ENCODE peak calls at places on chromosomes 12 and 14, in eight cellular contexts. One of them, this sample, is unnamed.
A peak's percentile ranks its signal among the peaks of the same experiment; 100 is the strongest.

GRCh38 chr14:54325766-54326165 is 71.0 kb upstream of the CDKN3 start:
- DNase-seq in body of pancreas: no peak
- DNase-seq in H1: no peak
- DNase-seq in HepG2: no peak
- DNase-seq in tibial nerve: no peak
- DNase-seq in K562: no peak
- DNase-seq in vagina: no peak
- DNase-seq in IMR-90: no peak
- DNase-seq in this sample: no peak

GRCh38 chr12:31989987-31990386 is 30.8 kb downstream of the RESF1 start:
- DNase-seq in body of pancreas: no peak
- DNase-seq in H1: no peak
- DNase-seq in HepG2: no peak
- DNase-seq in tibial nerve: no peak
- DNase-seq in K562: no peak
- DNase-seq in vagina: no peak
- DNase-seq in IMR-90: peak; percentile 18
- DNase-seq in this sample: peak; percentile 28

GRCh38 chr12:132219323-132219722 is 75.1 kb downstream of the NOC4L start:
- DNase-seq in body of pancreas: no peak
- DNase-seq in H1: no peak
- DNase-seq in HepG2: no peak
- DNase-seq in tibial nerve: no peak
- DNase-seq in K562: no peak
- DNase-seq in vagina: no peak
- DNase-seq in IMR-90: no peak
- DNase-seq in this sample: peak; percentile 60

GRCh38 chr14:26896447-26896846 is 298.6 kb upstream of the NOVA1 start:
- DNase-seq in body of pancreas: peak; percentile 13
- DNase-seq in H1: no peak
- DNase-seq in HepG2: no peak
- DNase-seq in tibial nerve: no peak
- DNase-seq in K562: no peak
- DNase-seq in vagina: no peak
- DNase-seq in IMR-90: peak; percentile 3
- DNase-seq in this sample: peak; percentile 3

GRCh38 chr12:52506858-52507715 is 13.1 kb downstream of the KRT5 start:
- DNase-seq in body of pancreas: peak; percentile 37
- DNase-seq in H1: no peak
- DNase-seq in HepG2: peak; percentile 17
- DNase-seq in tibial nerve: no peak
- DNase-seq in K562: peak; percentile 20
- DNase-seq in vagina: no peak
- DNase-seq in IMR-90: peak; percentile 65
- DNase-seq in this sample: no peak

GRCh38 chr14:50823051-50823762 is 7.8 kb downstream of the NIN start:
- DNase-seq in body of pancreas: no peak
- DNase-seq in H1: no peak
- DNase-seq in HepG2: no peak
- DNase-seq in tibial nerve: no peak
- DNase-seq in K562: no peak
- DNase-seq in vagina: no peak
- DNase-seq in IMR-90: no peak
- DNase-seq in this sample: no peak

GRCh38 chr12:54959291-54960018 is 25.1 kb downstream of the TESPA1 start:
- DNase-seq in body of pancreas: no peak
- DNase-seq in H1: no peak
- DNase-seq in HepG2: no peak
- DNase-seq in tibial nerve: no peak
- DNase-seq in K562: no peak
- DNase-seq in vagina: no peak
- DNase-seq in IMR-90: no peak
- DNase-seq in this sample: no peak

GRCh38 chr14:92160619-92161018 is 38.9 kb downstream of the CPSF2 start:
- DNase-seq in body of pancreas: no peak
- DNase-seq in H1: no peak
- DNase-seq in HepG2: no peak
- DNase-seq in tibial nerve: no peak
- DNase-seq in K562: no peak
- DNase-seq in vagina: no peak
- DNase-seq in IMR-90: peak; percentile 91
- DNase-seq in this sample: no peak

GRCh38 chr14:53851394-53852056 is 105.1 kb downstream of the BMP4 start:
- DNase-seq in body of pancreas: no peak
- DNase-seq in H1: no peak
- DNase-seq in HepG2: peak; percentile 78
- DNase-seq in tibial nerve: no peak
- DNase-seq in K562: no peak
- DNase-seq in vagina: no peak
- DNase-seq in IMR-90: peak; percentile 11
- DNase-seq in this sample: no peak

GRCh38 chr14:71094722-71095121 is 187.5 kb downstream of the PCNX1 start:
- DNase-seq in body of pancreas: no peak
- DNase-seq in H1: no peak
- DNase-seq in HepG2: no peak
- DNase-seq in tibial nerve: no peak
- DNase-seq in K562: no peak
- DNase-seq in vagina: no peak
- DNase-seq in IMR-90: no peak
- DNase-seq in this sample: no peak

GRCh38 chr14:98889107-98889835 is 382.7 kb downstream of the BCL11B start:
- DNase-seq in body of pancreas: no peak
- DNase-seq in H1: no peak
- DNase-seq in HepG2: no peak
- DNase-seq in tibial nerve: no peak
- DNase-seq in K562: no peak
- DNase-seq in vagina: no peak
- DNase-seq in IMR-90: no peak
- DNase-seq in this sample: no peak

GRCh38 chr12:46916796-46917419 is 91.1 kb upstream of the SLC38A4 start:
- DNase-seq in body of pancreas: no peak
- DNase-seq in H1: no peak
- DNase-seq in HepG2: no peak
- DNase-seq in tibial nerve: no peak
- DNase-seq in K562: no peak
- DNase-seq in vagina: no peak
- DNase-seq in IMR-90: peak; percentile 33
- DNase-seq in this sample: no peak

GRCh38 chr14:34966413-34966812 is 16.4 kb upstream of the SRP54 start:
- DNase-seq in body of pancreas: no peak
- DNase-seq in H1: peak; percentile 10
- DNase-seq in HepG2: no peak
- DNase-seq in tibial nerve: no peak
- DNase-seq in K562: peak; percentile 11
- DNase-seq in vagina: no peak
- DNase-seq in IMR-90: no peak
- DNase-seq in this sample: no peak

GRCh38 chr12:87120440-87120839 is 864.2 kb upstream of the MGAT4C start:
- DNase-seq in body of pancreas: no peak
- DNase-seq in H1: no peak
- DNase-seq in HepG2: peak; percentile 0
- DNase-seq in tibial nerve: no peak
- DNase-seq in K562: no peak
- DNase-seq in vagina: no peak
- DNase-seq in IMR-90: peak; percentile 2
- DNase-seq in this sample: no peak

GRCh38 chr14:96519970-96520369 is 17.8 kb downstream of the PAPOLA start:
- DNase-seq in body of pancreas: no peak
- DNase-seq in H1: no peak
- DNase-seq in HepG2: no peak
- DNase-seq in tibial nerve: no peak
- DNase-seq in K562: no peak
- DNase-seq in vagina: no peak
- DNase-seq in IMR-90: no peak
- DNase-seq in this sample: no peak

GRCh38 chr12:65826513-65827171 is 2.4 kb downstream of the HMGA2 start:
- DNase-seq in body of pancreas: no peak
- DNase-seq in H1: no peak
- DNase-seq in HepG2: no peak
- DNase-seq in tibial nerve: no peak
- DNase-seq in K562: no peak
- DNase-seq in vagina: no peak
- DNase-seq in IMR-90: peak; percentile 67
- DNase-seq in this sample: no peak

GRCh38 chr12:123351349-123351748 is 13.3 kb downstream of the SBNO1 start:
- DNase-seq in body of pancreas: no peak
- DNase-seq in H1: no peak
- DNase-seq in HepG2: no peak
- DNase-seq in tibial nerve: no peak
- DNase-seq in K562: no peak
- DNase-seq in vagina: no peak
- DNase-seq in IMR-90: no peak
- DNase-seq in this sample: no peak

DNA sequence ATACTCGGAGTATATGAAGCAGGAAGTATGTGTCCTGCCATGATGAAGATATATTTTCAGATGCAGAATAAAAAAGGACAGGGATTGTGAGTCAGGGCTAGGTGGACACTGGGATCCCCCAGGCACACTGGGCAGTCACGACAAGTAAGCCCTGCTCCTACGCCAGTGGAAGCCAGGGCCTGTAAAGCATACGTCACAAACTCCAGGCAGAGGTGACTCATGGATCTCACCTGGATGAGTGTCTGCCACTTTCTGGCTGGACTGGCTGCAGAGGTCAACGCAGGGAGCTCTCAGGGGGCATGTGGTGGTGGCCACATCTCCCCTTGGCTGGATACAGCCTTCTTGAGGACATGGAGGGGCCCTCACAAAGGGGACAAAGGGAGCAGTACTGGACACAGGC is 262.3 kb downstream of the GLT1D1 start:
- DNase-seq in body of pancreas: no peak
- DNase-seq in H1: no peak
- DNase-seq in HepG2: no peak
- DNase-seq in tibial nerve: no peak
- DNase-seq in K562: no peak
- DNase-seq in vagina: no peak
- DNase-seq in IMR-90: no peak
- DNase-seq in this sample: no peak
- H3K27ac ChIP-seq in body of pancreas: no peak overlapping the region
- H3K27ac ChIP-seq in H1: no peak overlapping the region
- H3K27ac ChIP-seq in HepG2: no peak overlapping the region
- H3K27ac ChIP-seq in tibial nerve: no peak overlapping the region
- H3K27ac ChIP-seq in K562: no peak overlapping the region
- H3K27ac ChIP-seq in vagina: no peak overlapping the region
- H3K27ac ChIP-seq in IMR-90: no peak overlapping the region
- H3K27ac ChIP-seq in this sample: no peak overlapping the region

DNA sequence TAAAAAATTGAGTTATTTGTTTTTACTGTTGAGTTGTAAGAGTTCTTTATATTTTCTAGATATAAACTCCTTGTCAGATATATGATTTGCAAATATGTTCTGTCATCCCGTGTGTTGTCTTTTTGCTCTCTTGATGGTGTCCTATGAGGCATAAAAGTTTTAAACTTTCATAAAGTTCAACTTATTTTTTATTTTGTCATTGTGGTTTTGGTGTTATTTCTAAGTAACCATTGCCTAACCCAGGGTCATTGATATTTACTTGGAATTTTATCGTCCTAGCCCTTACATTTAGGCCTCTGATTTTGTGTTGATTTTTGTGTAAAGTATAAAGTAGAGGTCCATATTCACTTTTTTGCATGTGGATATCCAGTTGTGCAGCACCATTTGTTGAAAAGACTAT is 63.1 kb downstream of the SRGAP1 start:
- DNase-seq in body of pancreas: no peak
- DNase-seq in H1: no peak
- DNase-seq in HepG2: no peak
- DNase-seq in tibial nerve: no peak
- DNase-seq in K562: no peak
- DNase-seq in vagina: no peak
- DNase-seq in IMR-90: peak; percentile 36
- DNase-seq in this sample: no peak
- TF ChIP-seq POLR2A in body of pancreas: no peak
- TF ChIP-seq POLR2A in H1: no peak
- TF ChIP-seq POLR2A in HepG2: no peak
- TF ChIP-seq POLR2A in tibial nerve: no peak
- TF ChIP-seq POLR2A in K562: no peak
- TF ChIP-seq POLR2A in vagina: no peak
- TF ChIP-seq POLR2A in IMR-90: no peak
- TF ChIP-seq POLR2A in this sample: no peak

DNA sequence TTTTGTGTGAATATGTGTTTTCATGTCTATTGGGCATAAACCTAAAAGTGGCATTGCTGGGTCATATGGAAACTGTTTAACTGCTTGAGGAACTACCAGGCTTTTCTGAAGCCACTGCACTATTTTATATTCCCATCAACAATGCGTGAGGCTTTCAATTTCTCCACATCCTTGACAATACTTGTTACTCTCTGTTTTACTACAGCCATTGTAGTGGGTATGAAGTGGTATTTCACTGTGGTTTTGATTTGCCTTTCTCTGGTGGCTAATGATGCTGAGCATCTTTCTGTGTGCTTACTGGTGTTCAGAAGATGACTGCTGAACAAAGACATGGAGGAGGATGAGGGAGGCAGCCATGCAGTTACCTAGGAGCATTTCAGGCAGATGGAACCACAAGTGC is 13.2 kb upstream of the TDG start:
- DNase-seq in body of pancreas: no peak
- DNase-seq in H1: no peak
- DNase-seq in HepG2: no peak
- DNase-seq in tibial nerve: no peak
- DNase-seq in K562: no peak
- DNase-seq in vagina: no peak
- DNase-seq in IMR-90: no peak
- DNase-seq in this sample: no peak
- H3K36me3 ChIP-seq in body of pancreas: peaks cover 5% of the 10 kb centered on the region
- H3K36me3 ChIP-seq in H1: peaks cover 70% of the 10 kb centered on the region
- H3K36me3 ChIP-seq in HepG2: peaks cover 6% of the 10 kb centered on the region
- H3K36me3 ChIP-seq in tibial nerve: peaks cover 68% of the 10 kb centered on the region
- H3K36me3 ChIP-seq in K562: peaks cover 74% of the 10 kb centered on the region
- H3K36me3 ChIP-seq in vagina: no peaks in the 10 kb centered on the region
- H3K36me3 ChIP-seq in IMR-90: peaks cover 32% of the 10 kb centered on the region
- H3K36me3 ChIP-seq in this sample: peaks cover 45% of the 10 kb centered on the region

DNA sequence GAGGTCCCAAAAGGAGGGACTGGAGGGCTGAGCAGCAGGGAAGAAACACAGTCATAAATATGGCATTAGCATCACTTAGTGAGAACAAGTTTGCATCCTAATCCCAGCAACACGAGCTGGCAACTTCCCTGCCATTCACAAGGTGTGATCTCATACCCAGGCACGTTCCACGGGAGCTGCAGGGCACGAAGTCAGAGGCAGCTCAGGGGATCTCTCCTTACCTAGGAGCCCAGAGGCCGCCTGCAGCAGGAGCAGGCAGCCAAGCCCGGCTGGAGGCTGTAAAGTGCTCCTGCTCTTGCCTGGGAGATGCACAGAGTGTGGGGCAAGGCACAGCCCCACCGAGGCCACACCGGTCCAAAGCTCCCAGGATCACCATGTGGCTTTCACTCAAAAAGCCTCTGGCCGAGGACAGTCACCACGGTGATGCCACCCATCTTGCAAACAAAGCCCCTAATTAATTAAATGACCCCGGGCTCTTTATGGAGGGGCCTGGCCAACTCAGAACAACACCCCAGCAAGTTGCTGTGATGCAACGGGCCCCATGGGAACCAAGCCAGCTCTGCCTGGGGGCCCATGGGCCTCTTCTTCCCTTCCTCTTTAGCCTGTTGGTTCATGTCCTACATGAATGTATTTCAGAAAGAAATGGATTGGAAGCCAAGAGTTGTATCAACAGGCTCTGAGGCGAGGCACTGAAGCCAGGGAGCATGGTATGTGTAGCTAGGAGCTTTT is 26.5 kb downstream of the NUAK1 start:
- DNase-seq in body of pancreas: no peak
- DNase-seq in H1: no peak
- DNase-seq in HepG2: no peak
- DNase-seq in tibial nerve: no peak
- DNase-seq in K562: no peak
- DNase-seq in vagina: no peak
- DNase-seq in IMR-90: peak; percentile 22
- DNase-seq in this sample: no peak
- H3K27ac ChIP-seq in body of pancreas: no peak overlapping the region
- H3K27ac ChIP-seq in H1: no peak overlapping the region
- H3K27ac ChIP-seq in HepG2: no peak overlapping the region
- H3K27ac ChIP-seq in tibial nerve: peak overlapping the region; percentile 82
- H3K27ac ChIP-seq in K562: no peak overlapping the region
- H3K27ac ChIP-seq in vagina: peak overlapping the region; percentile 82
- H3K27ac ChIP-seq in IMR-90: no peak overlapping the region
- H3K27ac ChIP-seq in this sample: no peak overlapping the region